ENCODE peak calls at places on chromosomes 13 and 19, in four cellular contexts. D is fibroblast of the conjunctiva, I is adipocyte, K is AG10803. C is an unnamed sample.

GRCh38 chr13:95710313-95710712 is 33.4 kb downstream of the DNAJC3 start:
- DNase-seq in D (peak), I (peak), K (peak), C (no peak)

GRCh38 chr13:112209731-112210130 is 142.8 kb downstream of the SOX1 start:
- DNase-seq in D (no peak), I (no peak), K (no peak), C (no peak)

GRCh38 chr19:45400192-45400591 is 4.7 kb downstream of the PPP1R13L start:
- DNase-seq in D (no peak), I (no peak), K (no peak), C (no peak)

GRCh38 chr19:55986487-55986886 is at the start of gene NLRP5:
- DNase-seq in D (no peak), I (no peak), K (no peak), C (no peak)

GRCh38 chr13:20847298-20847697 is 55.2 kb downstream of the XPO4 start:
- DNase-seq in D (no peak), I (no peak), K (no peak), C (no peak)

GRCh38 chr13:71831716-71832115 is 35.3 kb downstream of the DACH1 start:
- DNase-seq in D (no peak), I (no peak), K (no peak), C (no peak)

GRCh38 chr13:24071423-24072075 is 89.0 kb upstream of the SPATA13 start:
- DNase-seq in D (no peak), I (peak), K (peak), C (no peak)

GRCh38 chr19:2974342-2974932 is 2.9 kb upstream of the TLE6 start:
- DNase-seq in D (no peak), I (peak), K (no peak), C (no peak)

GRCh38 chr13:99830931-99831330 is 140.6 kb downstream of the ZIC5 start:
- DNase-seq in D (no peak), I (no peak), K (no peak), C (no peak)

GRCh38 chr19:40617961-40618360 is 16.8 kb downstream of the LTBP4 start:
- DNase-seq in D (no peak), I (no peak), K (no peak), C (no peak)

GRCh38 chr13:113625965-113626661 is 31.9 kb downstream of the ATP4B start:
- DNase-seq in D (no peak), I (peak), K (peak), C (peak)

GRCh38 chr19:5130371-5131030 is 161.6 kb downstream of the KDM4B start:
- DNase-seq in D (no peak), I (no peak), K (no peak), C (no peak)

GRCh38 chr19:5036733-5037681 is 68.1 kb downstream of the KDM4B start:
- DNase-seq in D (no peak), I (peak), K (peak), C (no peak)

GRCh38 chr19:50835785-50836542 is 2.6 kb upstream of the KLK15 start:
- DNase-seq in D (peak), I (peak), K (peak), C (no peak)

GRCh38 chr13:112606125-112607001 is 18.4 kb upstream of the TUBGCP3 start:
- DNase-seq in D (peak), I (peak), K (peak), C (no peak)

GRCh38 chr19:18433039-18433691 is 4.8 kb downstream of the ISYNA1 start:
- DNase-seq in D (no peak), I (no peak), K (no peak), C (no peak)

GRCh38 chr19:20078696-20079095 is 896 bp downstream of the ZNF90 start:
- DNase-seq in D (no peak), I (peak), K (peak), C (no peak)

GRCh38 chr13:48808689-48809088 is 155.0 kb downstream of the CYSLTR2 start:
- DNase-seq in D (no peak), I (peak), K (peak), C (no peak)

GRCh38 chr19:2289714-2290435 is 7.9 kb upstream of the PEAK3 start:
- DNase-seq in D (no peak), I (peak), K (no peak), C (no peak)

GRCh38 chr13:106566682-106567420 is 1.1 kb downstream of the ARGLU1 start:
- DNase-seq in D (peak), I (peak), K (peak), C (no peak)

GRCh38 chr19:54430306-54431254 is 15.3 kb downstream of the TTYH1 start:
- DNase-seq in D (no peak), I (peak), K (no peak), C (no peak)

GRCh38 chr19:1065606-1066109 is 1.3 kb upstream of the ARHGAP45 start:
- DNase-seq in D (no peak), I (no peak), K (no peak), C (no peak)

GRCh38 chr19:14146789-14147216 is 10.4 kb upstream of the ASF1B start:
- DNase-seq in D (peak), I (peak), K (peak), C (no peak)

GRCh38 chr19:31783592-31783991 is 434.4 kb upstream of the TSHZ3 start:
- DNase-seq in D (no peak), I (no peak), K (no peak), C (no peak)

GRCh38 chr13:111857846-111858560 is 208.9 kb upstream of the SOX1 start:
- DNase-seq in D (no peak), I (no peak), K (no peak), C (no peak)

GRCh38 chr13:47258384-47258783 is 361.5 kb upstream of the HTR2A start:
- DNase-seq in D (no peak), I (no peak), K (peak), C (no peak)

GRCh38 chr13:41401371-41401770 is 56.0 kb upstream of the RGCC start:
- DNase-seq in D (no peak), I (no peak), K (no peak), C (no peak)

GRCh38 chr19:38079926-38080380 is 144.1 kb downstream of the DPF1 start:
- DNase-seq in D (peak), I (peak), K (peak), C (peak)

GRCh38 chr19:5166262-5166661 is 174.3 kb downstream of the PTPRS start:
- DNase-seq in D (no peak), I (peak), K (peak), C (no peak)

GRCh38 chr13:97339019-97339988 is 94.7 kb upstream of the RAP2A start:
- DNase-seq in D (peak), I (peak), K (peak), C (peak)

GRCh38 chr19:31715249-31715944 is 366.2 kb upstream of the TSHZ3 start:
- DNase-seq in D (no peak), I (no peak), K (no peak), C (no peak)

GRCh38 chr13:77176350-77176749 is 149.4 kb upstream of the FBXL3 start:
- DNase-seq in D (no peak), I (peak), K (peak), C (no peak)

GRCh38 chr13:111904166-111904565 is 162.8 kb upstream of the SOX1 start:
- DNase-seq in D (no peak), I (no peak), K (no peak), C (no peak)

GRCh38 chr19:14494910-14495677 is 833 bp downstream of the GIPC1 start:
- DNase-seq in D (no peak), I (no peak), K (no peak), C (no peak)

GRCh38 chr13:50123862-50124535 is 108.8 kb downstream of the KCNRG start:
- DNase-seq in D (no peak), I (peak), K (peak), C (peak)

GRCh38 chr13:100131863-100132574 is 43.1 kb downstream of the PCCA start:
- DNase-seq in D (no peak), I (peak), K (peak), C (peak)

GRCh38 chr13:44703371-44703770 is 127.2 kb upstream of the TSC22D1 start:
- DNase-seq in D (no peak), I (peak), K (peak), C (no peak)

GRCh38 chr13:50596776-50597203 is 246.7 kb downstream of the DLEU7 start:
- DNase-seq in D (no peak), I (no peak), K (no peak), C (no peak)

C was measured in retinal pigment epithelial cell.